ENCODE peak calls at places on chromosomes 16 and 17, in seven cellular contexts. K, O, D, W, Y, T and P are unnamed samples.

GRCh38 chr16:56600398-56600999 is 7.9 kb upstream of the MT2A start:
- DNase-seq in K (no peak), O (peak), D (no peak), W (peak), Y (peak), T (peak), P (peak)

GRCh38 chr16:4591191-4591590 is 23.5 kb downstream of the UBALD1 start:
- DNase-seq in K (no peak), O (no peak), D (no peak), W (peak), Y (no peak), T (peak), P (no peak)

GRCh38 chr16:11079657-11080187 is 135.4 kb downstream of the CLEC16A start:
- DNase-seq in K (peak), O (peak), D (no peak), W (no peak), Y (peak), T (no peak), P (peak)

GRCh38 chr16:82819286-82819685 is 192.5 kb downstream of the CDH13 start:
- DNase-seq in K (no peak), O (no peak), D (no peak), W (no peak), Y (no peak), T (no peak), P (no peak)

GRCh38 chr16:53839150-53839549 is 135.2 kb downstream of the FTO start:
- DNase-seq in K (no peak), O (no peak), D (no peak), W (no peak), Y (no peak), T (no peak), P (no peak)

GRCh38 chr17:68820825-68821481 is 134.2 kb downstream of the ABCA8 start:
- DNase-seq in K (no peak), O (no peak), D (no peak), W (no peak), Y (no peak), T (no peak), P (no peak)

GRCh38 chr17:44774271-44775135 is 15.7 kb downstream of the ADAM11 start:
- DNase-seq in K (peak), O (peak), D (peak), W (peak), Y (peak), T (peak), P (peak)

GRCh38 chr17:42775534-42776098 is 2.4 kb downstream of the VPS25 start:
- DNase-seq in K (no peak), O (peak), D (no peak), W (no peak), Y (peak), T (no peak), P (no peak)

GRCh38 chr17:70886648-70887047 is 717.3 kb downstream of the KCNJ2 start:
- DNase-seq in K (no peak), O (no peak), D (no peak), W (no peak), Y (no peak), T (no peak), P (peak)

GRCh38 chr17:73478768-73479424 is 165.3 kb downstream of the SDK2 start:
- DNase-seq in K (no peak), O (no peak), D (no peak), W (no peak), Y (no peak), T (peak), P (no peak)

GRCh38 chr17:79951361-79952264 is 84.1 kb downstream of the TBC1D16 start:
- DNase-seq in K (no peak), O (peak), D (peak), W (peak), Y (peak), T (peak), P (peak)

GRCh38 chr16:14015948-14016347 is 55.2 kb upstream of the MRTFB start:
- DNase-seq in K (no peak), O (peak), D (peak), W (no peak), Y (peak), T (no peak), P (peak)

GRCh38 chr16:73735018-73735417 is 561.6 kb upstream of the PSMD7 start:
- DNase-seq in K (no peak), O (peak), D (no peak), W (no peak), Y (peak), T (no peak), P (peak)

GRCh38 chr16:5604770-5605169 is 507.2 kb upstream of the EEF2KMT start:
- DNase-seq in K (no peak), O (no peak), D (no peak), W (no peak), Y (no peak), T (peak), P (no peak)

GRCh38 chr17:9790889-9791876 is at the start of gene DHRS7C:
- DNase-seq in K (no peak), O (no peak), D (peak), W (no peak), Y (no peak), T (no peak), P (no peak)

GRCh38 chr16:12679660-12680272 is 123.9 kb downstream of the CPPED1 start:
- DNase-seq in K (no peak), O (peak), D (no peak), W (no peak), Y (peak), T (peak), P (peak)

GRCh38 chr17:29918922-29919856 is 10.8 kb downstream of the SSH2 start:
- DNase-seq in K (no peak), O (peak), D (no peak), W (no peak), Y (peak), T (no peak), P (peak)

GRCh38 chr17:5364156-5364555 is 55.3 kb downstream of the NUP88 start:
- DNase-seq in K (no peak), O (peak), D (no peak), W (no peak), Y (peak), T (no peak), P (peak)

GRCh38 chr16:8867483-8868271 is 1.1 kb downstream of the CARHSP1 start:
- DNase-seq in K (no peak), O (peak), D (peak), W (no peak), Y (peak), T (peak), P (no peak)

GRCh38 chr16:14302031-14302398 is 230.9 kb downstream of the MRTFB start:
- DNase-seq in K (peak), O (peak), D (peak), W (no peak), Y (peak), T (peak), P (peak)

GRCh38 chr17:5179003-5179402 is 12.7 kb downstream of the ZNF594 start:
- DNase-seq in K (no peak), O (no peak), D (no peak), W (no peak), Y (no peak), T (no peak), P (no peak)

GRCh38 chr16:31409433-31409832 is 16.3 kb downstream of the ITGAD start:
- DNase-seq in K (no peak), O (peak), D (no peak), W (no peak), Y (peak), T (no peak), P (peak)

GRCh38 chr16:11354733-11355574 is 9.7 kb downstream of the RMI2 start:
- DNase-seq in K (no peak), O (no peak), D (no peak), W (peak), Y (peak), T (no peak), P (peak)

GRCh38 chr17:4267402-4267801 is 3.6 kb upstream of the ANKFY1 start:
- DNase-seq in K (no peak), O (no peak), D (no peak), W (no peak), Y (no peak), T (no peak), P (no peak)

GRCh38 chr17:45775148-45775547 is 9.0 kb upstream of the CRHR1 start:
- DNase-seq in K (no peak), O (no peak), D (no peak), W (no peak), Y (no peak), T (no peak), P (no peak)